ENCODE peak calls at places on chromosomes 11 and 22, in eight cellular contexts. Y is breast epithelium, I is uterus, C is body of pancreas, V is NB4, Q is spleen, P is IMR-90, E is A549. W is an unnamed sample.

GRCh38 chr11:63839508-63840355 is 822 bp downstream of the MARK2 start:
- DNase-seq in Y (peak), I (peak), C (peak), V (peak), Q (peak), P (no peak), E (no peak), W (peak)

GRCh38 chr11:63937713-63938480 is 905 bp upstream of the NAA40 start:
- DNase-seq in Y (no peak), I (no peak), C (peak), V (peak), Q (peak), P (no peak), E (no peak), W (no peak)

GRCh38 chr11:10294289-10294953 is 402 bp upstream of the SBF2 start:
- DNase-seq in Y (no peak), I (peak), C (peak), V (peak), Q (peak), P (peak), E (peak), W (no peak)

GRCh38 chr11:119874660-119875238 is 145.7 kb upstream of the NECTIN1 start:
- DNase-seq in Y (no peak), I (no peak), C (no peak), V (no peak), Q (peak), P (no peak), E (no peak), W (no peak)

GRCh38 chr11:843818-844692 is 1.4 kb downstream of the TSPAN4 start:
- DNase-seq in Y (peak), I (peak), C (peak), V (no peak), Q (peak), P (peak), E (peak), W (peak)

GRCh38 chr11:2693851-2694261 is 5.9 kb downstream of the KCNQ1OT1 start:
- DNase-seq in Y (peak), I (no peak), C (no peak), V (no peak), Q (peak), P (no peak), E (peak), W (no peak)

GRCh38 chr11:69278091-69278867 is 15.7 kb upstream of the MYEOV start:
- DNase-seq in Y (no peak), I (no peak), C (peak), V (no peak), Q (peak), P (no peak), E (peak), W (peak)

GRCh38 chr11:125084761-125085231 is 21.7 kb downstream of the SLC37A2 start:
- DNase-seq in Y (no peak), I (no peak), C (no peak), V (no peak), Q (peak), P (no peak), E (no peak), W (no peak)

GRCh38 chr22:35379146-35379993 is 1.5 kb upstream of the HMOX1 start:
- DNase-seq in Y (no peak), I (no peak), C (no peak), V (no peak), Q (no peak), P (no peak), E (no peak), W (no peak)

GRCh38 chr11:133951484-133952198 is 5.1 kb downstream of the IGSF9B start:
- DNase-seq in Y (no peak), I (no peak), C (no peak), V (no peak), Q (no peak), P (peak), E (no peak), W (no peak)

GRCh38 chr22:31075961-31076360 is 5.2 kb upstream of the SMTN start:
- DNase-seq in Y (no peak), I (peak), C (peak), V (no peak), Q (peak), P (peak), E (no peak), W (no peak)

GRCh38 chr22:28548411-28548810 is 131.2 kb downstream of the TTC28 start:
- DNase-seq in Y (no peak), I (no peak), C (no peak), V (no peak), Q (no peak), P (no peak), E (no peak), W (no peak)

GRCh38 chr11:11973866-11974265 is 34.6 kb downstream of the DKK3 start:
- DNase-seq in Y (no peak), I (no peak), C (no peak), V (no peak), Q (no peak), P (peak), E (no peak), W (no peak)

GRCh38 chr22:49718396-49718795 is 109.3 kb downstream of the BRD1 start:
- DNase-seq in Y (peak), I (no peak), C (no peak), V (no peak), Q (no peak), P (no peak), E (no peak), W (no peak)

GRCh38 chr11:101436511-101437142 is 147.2 kb downstream of the TRPC6 start:
- DNase-seq in Y (no peak), I (peak), C (peak), V (peak), Q (no peak), P (peak), E (peak), W (no peak)

GRCh38 chr11:110883266-110883665 is 171.0 kb upstream of the ARHGAP20 start:
- DNase-seq in Y (no peak), I (no peak), C (no peak), V (no peak), Q (no peak), P (peak), E (no peak), W (no peak)

GRCh38 chr22:46195487-46196165 is 45.3 kb downstream of the PPARA start:
- DNase-seq in Y (no peak), I (no peak), C (peak), V (no peak), Q (no peak), P (peak), E (no peak), W (peak)

GRCh38 chr11:104776501-104777170 is 121.6 kb downstream of the CASP12 start:
- DNase-seq in Y (no peak), I (no peak), C (no peak), V (no peak), Q (no peak), P (peak), E (no peak), W (no peak)

GRCh38 chr11:69287968-69288882 is 5.7 kb upstream of the MYEOV start:
- DNase-seq in Y (no peak), I (no peak), C (no peak), V (no peak), Q (no peak), P (no peak), E (no peak), W (no peak)

GRCh38 chr11:44637477-44637876 is 72.0 kb downstream of the CD82 start:
- DNase-seq in Y (no peak), I (no peak), C (no peak), V (peak), Q (no peak), P (no peak), E (no peak), W (no peak)

GRCh38 chr11:95764267-95764898 is 25.2 kb downstream of the FAM76B start:
- DNase-seq in Y (no peak), I (no peak), C (no peak), V (peak), Q (no peak), P (peak), E (peak), W (no peak)

GRCh38 chr22:46649176-46650077 is 29.2 kb downstream of the GRAMD4 start:
- DNase-seq in Y (no peak), I (peak), C (peak), V (no peak), Q (no peak), P (peak), E (peak), W (peak)

GRCh38 chr22:33542153-33542552 is 378.1 kb downstream of the LARGE1 start:
- DNase-seq in Y (no peak), I (no peak), C (no peak), V (peak), Q (no peak), P (no peak), E (no peak), W (no peak)

GRCh38 chr11:27353593-27354358 is 9.2 kb downstream of the CCDC34 start:
- DNase-seq in Y (no peak), I (no peak), C (no peak), V (no peak), Q (no peak), P (peak), E (no peak), W (no peak)

GRCh38 chr11:71322192-71322735 is 69.9 kb upstream of the SHANK2 start:
- DNase-seq in Y (no peak), I (no peak), C (peak), V (no peak), Q (peak), P (no peak), E (no peak), W (no peak)

GRCh38 chr11:17642370-17642769 is 77.0 kb upstream of the MYOD1 start:
- DNase-seq in Y (no peak), I (no peak), C (no peak), V (no peak), Q (no peak), P (no peak), E (no peak), W (no peak)

GRCh38 chr11:72012897-72013721 is 14.4 kb downstream of the IL18BP start:
- DNase-seq in Y (peak), I (peak), C (peak), V (no peak), Q (no peak), P (peak), E (peak), W (peak)

GRCh38 chr11:82874646-82875523 is 25.3 kb downstream of the PRCP start:
- DNase-seq in Y (no peak), I (no peak), C (no peak), V (no peak), Q (no peak), P (no peak), E (no peak), W (no peak)

GRCh38 chr11:122360875-122361274 is 244.9 kb upstream of the BLID start:
- DNase-seq in Y (no peak), I (no peak), C (no peak), V (peak), Q (no peak), P (no peak), E (no peak), W (no peak)

GRCh38 chr11:59615132-59615636 is 390 bp downstream of the OSBP start:
- DNase-seq in Y (peak), I (peak), C (peak), V (peak), Q (peak), P (no peak), E (peak), W (peak)

GRCh38 chr11:75249704-75250103 is 9.1 kb downstream of the TPBGL start:
- DNase-seq in Y (peak), I (no peak), C (no peak), V (no peak), Q (peak), P (no peak), E (no peak), W (peak)

GRCh38 chr11:128946646-128947045 is 4.0 kb upstream of the TP53AIP1 start:
- DNase-seq in Y (no peak), I (no peak), C (no peak), V (no peak), Q (no peak), P (no peak), E (no peak), W (no peak)
- TF ChIP-seq POLR2A in Y (no peak), I (no peak), C (no peak), V (no peak), Q (no peak), P (no peak), E (no peak), W (no peak)

GRCh38 chr22:22196018-22196533 is 48.5 kb upstream of the VPREB1 start:
- DNase-seq in Y (no peak), I (no peak), C (no peak), V (no peak), Q (no peak), P (no peak), E (no peak), W (no peak)

GRCh38 chr22:22194931-22195264 is 49.7 kb upstream of the VPREB1 start:
- DNase-seq in Y (no peak), I (no peak), C (no peak), V (no peak), Q (no peak), P (no peak), E (no peak), W (no peak)

GRCh38 chr22:22193923-22194322 is 50.7 kb upstream of the VPREB1 start:
- DNase-seq in Y (no peak), I (no peak), C (no peak), V (no peak), Q (no peak), P (no peak), E (no peak), W (no peak)

GRCh38 chr22:22196833-22197477 is 47.6 kb upstream of the VPREB1 start:
- DNase-seq in Y (no peak), I (no peak), C (no peak), V (no peak), Q (no peak), P (no peak), E (no peak), W (no peak)

GRCh38 chr22:22195265-22196017 is 49.1 kb upstream of the VPREB1 start:
- DNase-seq in Y (peak), I (no peak), C (peak), V (peak), Q (peak), P (peak), E (peak), W (peak)
- TF ChIP-seq POLR2A in Y (no peak), I (no peak), C (no peak), V (no peak), Q (no peak), P (no peak), E (no peak), W (no peak)

DNA sequence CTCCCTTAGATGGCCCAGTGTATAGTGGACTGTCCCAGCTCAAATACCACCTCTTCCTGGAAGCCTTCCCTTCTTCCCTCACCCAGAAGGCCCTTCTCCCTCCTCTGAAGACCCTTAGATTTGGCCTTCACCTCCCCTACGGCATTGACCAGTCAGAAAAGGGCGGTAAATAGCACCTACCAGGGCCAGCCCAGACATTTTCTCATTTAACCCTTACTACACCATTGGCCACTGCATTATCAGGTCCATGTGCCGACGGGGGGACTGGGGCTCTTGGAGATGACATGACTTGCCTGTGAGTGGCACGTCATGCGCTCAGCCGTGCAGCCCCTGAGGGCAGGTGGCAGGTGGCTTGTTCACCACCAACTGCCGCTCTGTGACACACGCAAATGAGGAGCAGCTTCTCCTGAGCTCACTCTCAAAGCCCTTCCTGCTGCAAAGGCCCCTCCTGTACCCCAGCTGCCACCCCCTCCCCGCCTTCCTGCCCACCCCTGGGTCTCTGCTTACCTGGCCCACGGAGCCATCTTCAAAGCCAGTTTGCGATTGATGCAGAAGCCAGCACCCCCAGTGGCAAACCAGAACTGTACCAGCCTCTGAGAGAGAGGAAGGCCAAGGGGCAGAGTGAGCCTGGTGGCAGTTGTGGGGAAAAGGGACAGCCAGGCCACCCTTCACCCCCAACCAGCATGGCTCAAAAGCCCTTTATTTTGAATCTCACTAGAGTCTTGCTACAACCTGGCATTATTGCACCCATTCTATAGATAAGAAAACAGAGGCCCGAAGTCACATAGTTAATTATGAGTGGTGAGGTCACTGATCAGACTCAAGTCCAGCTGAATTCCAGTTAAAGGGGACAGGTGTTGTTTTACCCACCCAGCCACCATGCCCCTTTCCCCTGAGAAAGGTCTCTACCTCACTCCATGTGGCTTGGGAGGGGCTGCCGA is 9.5 kb downstream of the MFNG start:
- DNase-seq in Y (no peak), I (no peak), C (no peak), V (no peak), Q (no peak), P (no peak), E (no peak), W (no peak)
- TF ChIP-seq POLR2A in Y (no peak), I (no peak), C (no peak), V (no peak), Q (no peak), P (no peak), E (no peak), W (no peak)

DNA sequence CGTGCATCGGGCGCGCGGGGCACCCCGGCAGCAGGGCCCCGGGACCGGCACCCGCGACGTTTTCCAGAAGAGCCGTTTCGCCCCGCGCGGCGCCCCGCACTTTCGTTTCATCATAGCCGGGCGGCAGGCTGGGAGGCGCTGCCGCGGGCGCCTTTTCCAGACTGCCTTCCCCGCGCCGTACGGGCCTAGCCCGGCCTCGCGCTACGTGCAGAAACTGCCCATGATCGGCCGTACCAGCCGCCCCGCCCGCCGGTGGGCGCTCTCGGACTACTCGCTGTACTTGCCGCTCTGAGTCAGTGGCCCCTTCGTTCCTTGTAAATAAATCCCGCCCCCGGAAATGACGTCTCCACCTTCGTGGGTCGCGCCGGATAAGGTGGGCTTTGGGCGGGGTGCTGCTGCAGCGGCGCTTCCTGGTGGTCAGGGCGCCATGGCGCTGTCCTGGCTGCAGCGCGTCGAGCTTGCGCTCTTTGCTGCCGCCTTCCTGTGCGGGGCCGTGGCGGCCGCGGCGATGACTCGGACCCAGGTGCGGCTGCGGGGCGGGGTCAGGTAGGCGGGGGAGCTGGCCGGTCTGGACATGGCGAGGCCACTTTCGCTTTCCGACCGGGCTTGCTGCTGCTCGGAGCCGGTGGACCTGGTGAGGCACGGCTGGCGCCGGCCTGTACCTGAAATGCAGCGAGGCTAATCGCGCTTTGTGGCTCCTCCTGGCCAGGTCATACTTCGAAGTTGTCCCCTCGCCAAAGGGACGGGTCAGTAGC is at the start of gene TMEM179B:
- DNase-seq in Y (peak), I (peak), C (peak), V (peak), Q (peak), P (peak), E (peak), W (peak)
- TF ChIP-seq POLR2A in Y (peak), I (peak), C (peak), V (peak), Q (peak), P (peak), E (peak), W (peak)

GRCh38 chr11:118607401-118608267 is at the start of gene PHLDB1:
- DNase-seq in Y (no peak), I (peak), C (peak), V (peak), Q (peak), P (peak), E (peak), W (peak)
- TF ChIP-seq POLR2A in Y (no peak), I (peak), C (peak), V (no peak), Q (no peak), P (peak), E (peak), W (no peak)

W was measured in upper lobe of left lung.